ENCODE peak calls at places on chromosome 9, in nine cellular contexts. One of them, this sample, is unnamed. For H3K4me1, the result is how much of the 10 kb centered on the place peaks cover.

GRCh38 chr9:123637940-123638634 is 282.1 kb downstream of the CRB2 start:
- DNase-seq in GM23248: no peak
- DNase-seq in sigmoid colon: no peak
- DNase-seq in ovary: no peak
- DNase-seq in suprapubic skin: no peak
- DNase-seq in heart left ventricle: no peak
- DNase-seq in A549: no peak
- DNase-seq in MM.1S: peak
- DNase-seq in lung: no peak
- DNase-seq in this sample: no peak

GRCh38 chr9:138022756-138023393 is 145.3 kb downstream of the CACNA1B start:
- DNase-seq in heart left ventricle: no peak
- DNase-seq in A549: no peak
- DNase-seq in suprapubic skin: peak
- DNase-seq in GM23248: no peak
- DNase-seq in MM.1S: no peak
- DNase-seq in lung: peak
- DNase-seq in sigmoid colon: peak
- DNase-seq in ovary: peak
- DNase-seq in this sample: no peak

GRCh38 chr9:135075234-135076142 is 12.0 kb upstream of the OLFM1 start:
- DNase-seq in MM.1S: no peak
- DNase-seq in lung: peak
- DNase-seq in GM23248: peak
- DNase-seq in ovary: peak
- DNase-seq in heart left ventricle: peak
- DNase-seq in A549: no peak
- DNase-seq in sigmoid colon: peak
- DNase-seq in suprapubic skin: no peak
- DNase-seq in this sample: peak

GRCh38 chr9:116087751-116088194 is 65.8 kb upstream of the PAPPA start:
- DNase-seq in lung: no peak
- DNase-seq in GM23248: peak
- DNase-seq in A549: peak
- DNase-seq in ovary: no peak
- DNase-seq in suprapubic skin: no peak
- DNase-seq in sigmoid colon: no peak
- DNase-seq in heart left ventricle: no peak
- DNase-seq in MM.1S: peak
- DNase-seq in this sample: no peak

GRCh38 chr9:94945191-94946144 is 219.0 kb downstream of the AOPEP start:
- DNase-seq in A549: peak
- DNase-seq in heart left ventricle: peak
- DNase-seq in MM.1S: no peak
- DNase-seq in lung: no peak
- DNase-seq in GM23248: peak
- DNase-seq in suprapubic skin: no peak
- DNase-seq in sigmoid colon: peak
- DNase-seq in ovary: peak
- DNase-seq in this sample: no peak

GRCh38 chr9:114287001-114287762 is 35.7 kb upstream of the ORM1 start:
- DNase-seq in MM.1S: no peak
- DNase-seq in ovary: peak
- DNase-seq in GM23248: no peak
- DNase-seq in lung: no peak
- DNase-seq in sigmoid colon: peak
- DNase-seq in A549: no peak
- DNase-seq in suprapubic skin: peak
- DNase-seq in heart left ventricle: peak
- DNase-seq in this sample: peak

GRCh38 chr9:112831281-112831851 is 59.3 kb downstream of the SLC46A2 start:
- DNase-seq in MM.1S: no peak
- DNase-seq in GM23248: peak
- DNase-seq in suprapubic skin: no peak
- DNase-seq in heart left ventricle: peak
- DNase-seq in A549: no peak
- DNase-seq in ovary: no peak
- DNase-seq in sigmoid colon: no peak
- DNase-seq in lung: peak
- DNase-seq in this sample: no peak

GRCh38 chr9:133710661-133711427 is 27.3 kb downstream of the SARDH start:
- DNase-seq in lung: no peak
- DNase-seq in ovary: peak
- DNase-seq in GM23248: no peak
- DNase-seq in MM.1S: no peak
- DNase-seq in suprapubic skin: no peak
- DNase-seq in A549: no peak
- DNase-seq in sigmoid colon: peak
- DNase-seq in heart left ventricle: no peak
- DNase-seq in this sample: peak

GRCh38 chr9:86732514-86732913 is 214.8 kb downstream of the GAS1 start:
- DNase-seq in GM23248: peak
- DNase-seq in MM.1S: no peak
- DNase-seq in suprapubic skin: peak
- DNase-seq in A549: no peak
- DNase-seq in ovary: no peak
- DNase-seq in lung: no peak
- DNase-seq in sigmoid colon: peak
- DNase-seq in heart left ventricle: no peak
- DNase-seq in this sample: no peak

GRCh38 chr9:75265525-75265972 is 177.2 kb downstream of the OSTF1 start:
- DNase-seq in sigmoid colon: no peak
- DNase-seq in lung: peak
- DNase-seq in ovary: no peak
- DNase-seq in A549: peak
- DNase-seq in heart left ventricle: peak
- DNase-seq in MM.1S: peak
- DNase-seq in suprapubic skin: no peak
- DNase-seq in GM23248: peak
- DNase-seq in this sample: no peak

GRCh38 chr9:128077847-128078503 is 9.9 kb downstream of the SLC25A25 start:
- DNase-seq in ovary: no peak
- DNase-seq in GM23248: no peak
- DNase-seq in A549: no peak
- DNase-seq in sigmoid colon: no peak
- DNase-seq in heart left ventricle: no peak
- DNase-seq in lung: no peak
- DNase-seq in MM.1S: peak
- DNase-seq in suprapubic skin: no peak
- DNase-seq in this sample: no peak

GRCh38 chr9:71628247-71628646 is 140.1 kb downstream of the CEMIP2 start:
- DNase-seq in A549: no peak
- DNase-seq in GM23248: peak
- DNase-seq in MM.1S: peak
- DNase-seq in lung: no peak
- DNase-seq in heart left ventricle: no peak
- DNase-seq in suprapubic skin: no peak
- DNase-seq in sigmoid colon: no peak
- DNase-seq in ovary: no peak
- DNase-seq in this sample: no peak

GRCh38 chr9:121743441-121744001 is 92.1 kb downstream of the DAB2IP start:
- DNase-seq in sigmoid colon: peak
- DNase-seq in A549: peak
- DNase-seq in suprapubic skin: peak
- DNase-seq in heart left ventricle: peak
- DNase-seq in ovary: peak
- DNase-seq in GM23248: peak
- DNase-seq in lung: peak
- DNase-seq in MM.1S: no peak
- DNase-seq in this sample: no peak

GRCh38 chr9:74577956-74578355 is 80.8 kb downstream of the RORB start:
- DNase-seq in lung: no peak
- DNase-seq in heart left ventricle: no peak
- DNase-seq in GM23248: peak
- DNase-seq in MM.1S: peak
- DNase-seq in ovary: no peak
- DNase-seq in sigmoid colon: no peak
- DNase-seq in suprapubic skin: no peak
- DNase-seq in A549: no peak
- DNase-seq in this sample: no peak

GRCh38 chr9:131670247-131670681 is 69.6 kb downstream of the RAPGEF1 start:
- DNase-seq in ovary: no peak
- DNase-seq in A549: no peak
- DNase-seq in sigmoid colon: peak
- DNase-seq in GM23248: no peak
- DNase-seq in suprapubic skin: peak
- DNase-seq in MM.1S: no peak
- DNase-seq in heart left ventricle: peak
- DNase-seq in lung: no peak
- DNase-seq in this sample: no peak
- H3K27ac ChIP-seq in ovary: no peak
- H3K27ac ChIP-seq in A549: no peak
- H3K27ac ChIP-seq in sigmoid colon: peak
- H3K27ac ChIP-seq in GM23248: no peak
- H3K27ac ChIP-seq in suprapubic skin: peak
- H3K27ac ChIP-seq in MM.1S: no peak
- H3K27ac ChIP-seq in heart left ventricle: peak
- H3K27ac ChIP-seq in lung: peak
- H3K27ac ChIP-seq in this sample: no peak

GRCh38 chr9:136326061-136326776 is 1.1 kb upstream of the GPSM1 start:
- DNase-seq in A549: no peak
- DNase-seq in ovary: peak
- DNase-seq in GM23248: peak
- DNase-seq in heart left ventricle: no peak
- DNase-seq in sigmoid colon: no peak
- DNase-seq in suprapubic skin: no peak
- DNase-seq in MM.1S: no peak
- DNase-seq in lung: no peak
- DNase-seq in this sample: no peak
- H3K4me1 ChIP-seq in A549: under half
- H3K4me1 ChIP-seq in ovary: under half
- H3K4me1 ChIP-seq in GM23248: under half
- H3K4me1 ChIP-seq in heart left ventricle: under half
- H3K4me1 ChIP-seq in sigmoid colon: under half
- H3K4me1 ChIP-seq in suprapubic skin: under half
- H3K4me1 ChIP-seq in MM.1S: under half
- H3K4me1 ChIP-seq in lung: under half
- H3K4me1 ChIP-seq in this sample: under half

GRCh38 chr9:125183561-125183960 is 6.0 kb downstream of the PPP6C start:
- DNase-seq in heart left ventricle: no peak
- DNase-seq in GM23248: no peak
- DNase-seq in lung: no peak
- DNase-seq in MM.1S: no peak
- DNase-seq in suprapubic skin: no peak
- DNase-seq in A549: no peak
- DNase-seq in sigmoid colon: no peak
- DNase-seq in ovary: no peak
- DNase-seq in this sample: no peak
- H3K27ac ChIP-seq in heart left ventricle: no peak
- H3K27ac ChIP-seq in GM23248: no peak
- H3K27ac ChIP-seq in lung: no peak
- H3K27ac ChIP-seq in MM.1S: no peak
- H3K27ac ChIP-seq in suprapubic skin: no peak
- H3K27ac ChIP-seq in A549: no peak
- H3K27ac ChIP-seq in sigmoid colon: no peak
- H3K27ac ChIP-seq in ovary: no peak
- H3K27ac ChIP-seq in this sample: no peak

DNA sequence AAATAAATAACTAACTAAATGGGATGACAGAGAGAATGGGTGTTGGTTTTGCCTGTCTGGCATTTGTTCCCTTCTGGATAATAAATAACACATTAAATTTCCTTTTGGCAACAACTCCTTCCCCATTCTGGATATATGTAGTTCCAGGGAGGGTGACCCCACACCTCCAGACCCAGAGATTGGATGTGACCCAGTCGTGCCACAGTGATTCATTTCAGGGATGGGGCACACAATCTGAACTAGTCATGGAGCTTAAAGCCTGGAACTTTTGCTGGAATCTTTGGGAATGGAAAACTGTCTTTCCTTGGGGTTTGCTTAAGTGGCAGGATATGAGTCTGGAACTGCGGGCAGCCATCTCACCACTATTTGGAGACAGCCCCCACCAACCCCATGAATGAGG is 11.3 kb downstream of the KLF9 start:
- DNase-seq in GM23248: peak
- DNase-seq in suprapubic skin: no peak
- DNase-seq in MM.1S: no peak
- DNase-seq in lung: no peak
- DNase-seq in A549: no peak
- DNase-seq in heart left ventricle: no peak
- DNase-seq in sigmoid colon: peak
- DNase-seq in ovary: no peak
- DNase-seq in this sample: no peak
- H3K4me1 ChIP-seq in GM23248: under half
- H3K4me1 ChIP-seq in suprapubic skin: half or more
- H3K4me1 ChIP-seq in MM.1S: under half
- H3K4me1 ChIP-seq in lung: half or more
- H3K4me1 ChIP-seq in A549: under half
- H3K4me1 ChIP-seq in heart left ventricle: half or more
- H3K4me1 ChIP-seq in sigmoid colon: half or more
- H3K4me1 ChIP-seq in ovary: half or more
- H3K4me1 ChIP-seq in this sample: under half